ENCODE peak calls at places on chromosome 19, in seven cellular contexts. R is right lobe of liver, A is uterus, N is prostate gland, G is HCT116, W is upper lobe of left lung, C is esophagus squamous epithelium. S is an unnamed sample. For H3K27me3, the result is how much of the 10 kb centered on the place peaks cover.

GRCh38 chr19:1470864-1471513 is 8.0 kb downstream of the C19orf25 start:
- DNase-seq in N (no peak), A (no peak), G (no peak), R (no peak), W (peak), C (no peak), S (no peak)

GRCh38 chr19:48117515-48118330 is 7.1 kb upstream of the PLA2G4C start:
- DNase-seq in A (no peak), R (no peak), W (no peak), N (no peak), G (no peak), C (no peak), S (no peak)

GRCh38 chr19:47020132-47020805 is 632 bp downstream of the NPAS1 start:
- DNase-seq in G (no peak), C (no peak), N (no peak), A (no peak), W (peak), R (no peak), S (no peak)

GRCh38 chr19:29489182-29489951 is 36.4 kb upstream of the VSTM2B start:
- DNase-seq in G (no peak), R (no peak), A (no peak), C (no peak), W (no peak), N (no peak), S (no peak)

GRCh38 chr19:37817180-37817911 is 38.0 kb upstream of the ZNF573 start:
- DNase-seq in R (peak), N (peak), C (no peak), A (peak), G (no peak), W (peak), S (peak)

GRCh38 chr19:48332662-48333466 is 7.5 kb downstream of the EMP3 start:
- DNase-seq in G (peak), C (peak), R (peak), N (peak), W (peak), A (peak), S (peak)

GRCh38 chr19:7188682-7189629 is 105.3 kb downstream of the INSR start:
- DNase-seq in W (no peak), R (no peak), G (no peak), C (no peak), N (no peak), A (no peak), S (no peak)

GRCh38 chr19:20503536-20503935 is 62.0 kb downstream of the ZNF737 start:
- DNase-seq in N (peak), A (no peak), G (no peak), W (no peak), R (no peak), C (no peak), S (no peak)

GRCh38 chr19:48390188-48391099 is 907 bp downstream of the KDELR1 start:
- DNase-seq in A (peak), G (no peak), R (peak), N (peak), C (no peak), W (peak), S (peak)

GRCh38 chr19:38023661-38024574 is 116.9 kb downstream of the SIPA1L3 start:
- DNase-seq in C (no peak), G (no peak), W (peak), N (no peak), A (no peak), R (no peak), S (no peak)

DNA sequence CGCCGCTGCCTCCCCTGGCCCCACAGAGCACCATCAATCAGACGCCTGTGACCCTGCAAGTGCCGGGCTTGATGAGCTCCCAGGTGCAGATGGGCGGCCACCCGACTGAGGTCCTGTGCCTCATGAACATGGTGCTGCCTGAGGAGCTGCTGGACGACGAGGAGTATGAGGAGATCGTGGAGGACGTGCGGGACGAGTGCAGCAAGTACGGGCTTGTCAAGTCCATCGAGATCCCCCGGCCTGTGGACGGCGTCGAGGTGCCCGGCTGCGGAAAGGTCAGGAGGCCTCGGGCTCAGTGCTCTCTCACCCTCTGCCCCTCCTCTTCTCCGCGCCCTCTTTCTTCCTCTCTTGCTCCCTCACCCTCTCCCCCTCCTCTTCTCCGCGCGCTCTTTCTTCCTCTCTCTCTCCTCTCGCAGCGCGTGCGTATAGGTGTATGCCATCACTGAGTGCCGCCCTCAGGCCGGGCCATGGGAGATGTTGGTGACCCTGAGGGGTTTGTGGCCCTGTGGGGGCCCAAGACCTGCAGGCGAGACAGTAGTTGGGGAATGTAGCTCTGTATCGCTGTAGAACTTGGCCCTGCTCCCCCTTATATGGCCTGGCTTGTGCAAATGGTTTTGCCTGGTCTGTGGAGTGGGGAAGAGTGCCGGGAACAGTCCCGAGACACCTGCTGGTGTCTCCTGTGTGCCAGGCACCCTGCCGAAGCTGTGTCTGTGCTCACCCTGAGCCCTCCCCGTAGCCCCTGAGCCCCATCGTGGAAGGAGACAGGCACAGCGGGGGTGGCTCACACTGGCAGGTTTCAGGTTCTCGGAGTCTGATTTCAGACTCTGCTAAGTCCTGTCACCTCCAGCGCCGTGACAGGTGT is 5.4 kb upstream of the EPN1 start:
- DNase-seq in C (no peak), N (no peak), W (no peak), R (no peak), G (no peak), A (no peak), S (no peak)
- TF ChIP-seq POLR2A in C (no peak), N (no peak), W (no peak), R (no peak), G (no peak), A (no peak), S (no peak)

DNA sequence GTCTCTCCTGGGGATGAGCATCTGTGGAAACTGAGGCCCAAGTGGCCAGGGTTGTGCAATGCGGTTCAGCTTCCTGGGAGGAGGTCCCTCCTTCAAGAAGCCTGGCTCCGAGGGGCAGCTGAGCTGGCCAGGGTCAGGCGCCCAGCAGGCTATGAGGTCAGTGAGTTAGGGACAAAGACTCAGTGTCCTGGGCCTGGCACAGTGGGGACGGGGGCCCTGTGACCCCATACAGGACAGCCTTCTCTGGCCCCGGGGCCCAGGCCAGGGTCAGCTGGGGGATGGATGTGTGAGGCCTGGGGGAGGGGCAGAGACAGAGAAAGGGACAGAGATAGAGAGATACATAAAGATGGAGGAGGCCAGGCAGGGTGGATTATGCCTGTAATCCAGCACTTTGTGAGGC is 3.0 kb upstream of the IL12RB1 start:
- DNase-seq in G (no peak), A (no peak), C (no peak), W (no peak), N (no peak), R (no peak), S (no peak)
- TF ChIP-seq CTCF in G (no peak), A (no peak), C (no peak), W (no peak), N (no peak), R (no peak), S (no peak)

GRCh38 chr19:41350735-41351338 is 2.9 kb downstream of the TGFB1 start:
- DNase-seq in W (no peak), A (no peak), C (no peak), N (no peak), R (no peak), G (no peak), S (no peak)

GRCh38 chr19:41352609-41353465 is 885 bp downstream of the TGFB1 start:
- DNase-seq in N (peak), W (peak), A (peak), G (no peak), R (peak), C (no peak), S (peak)

GRCh38 chr19:41351339-41352245 is 2.1 kb downstream of the TGFB1 start:
- DNase-seq in N (no peak), R (peak), A (peak), G (no peak), C (peak), W (peak), S (peak)

GRCh38 chr19:41353466-41354342 is at the start of gene TGFB1:
- DNase-seq in N (peak), G (peak), R (peak), A (peak), W (peak), C (peak), S (peak)

GRCh38 chr19:41352279-41352608 is 1.5 kb downstream of the TGFB1 start:
- DNase-seq in A (no peak), C (no peak), W (no peak), N (no peak), R (no peak), G (no peak), S (no peak)
- H3K27me3 ChIP-seq in A (under half), C (under half), W (under half), N (under half), R (under half), G (under half), S (under half)

DNA sequence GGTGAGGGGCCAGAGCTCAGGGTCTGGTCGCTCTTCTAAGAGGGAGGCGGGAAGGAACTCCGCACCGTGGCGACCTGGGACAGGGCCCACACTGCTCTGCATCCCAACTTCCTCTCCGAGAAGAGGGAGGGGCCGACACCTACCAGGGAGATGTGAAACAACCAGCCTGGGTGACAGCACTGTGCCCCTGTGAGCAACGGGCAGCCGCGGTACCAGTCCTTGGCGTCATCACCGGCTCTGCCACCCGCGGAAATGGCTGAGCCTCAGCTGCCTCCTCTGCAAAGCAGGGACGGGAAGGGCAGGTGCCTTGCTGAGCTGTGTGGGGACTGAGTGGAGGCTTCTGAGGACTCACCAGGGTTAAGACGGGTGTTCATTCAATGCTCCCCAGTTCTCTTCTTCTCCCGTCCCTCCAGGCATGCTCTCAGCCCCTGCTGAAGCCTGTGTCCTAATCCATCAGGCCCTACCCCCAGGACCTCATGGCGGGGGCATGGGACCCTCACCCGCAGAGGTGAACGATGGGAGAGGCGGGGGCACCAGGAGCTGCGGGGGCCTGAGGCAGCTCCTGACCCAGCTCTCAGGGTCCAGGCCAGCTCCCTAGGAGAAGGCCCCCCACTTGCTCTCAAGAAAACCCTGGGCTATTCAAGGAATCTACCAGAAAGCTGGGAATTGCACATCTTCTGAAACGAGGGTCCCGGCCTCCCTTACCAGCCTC is 9.3 kb downstream of the ZNF787 start:
- DNase-seq in N (no peak), G (no peak), R (peak), W (peak), A (no peak), C (no peak), S (no peak)
- TF ChIP-seq POLR2A in N (no peak), G (no peak), R (no peak), W (no peak), A (no peak), C (no peak), S (no peak)

GRCh38 chr19:4369109-4369887 is 25.9 kb downstream of the MPND start:
- DNase-seq in G (no peak), W (peak), C (no peak), N (peak), A (peak), R (peak), S (no peak)

GRCh38 chr19:4371209-4371897 is 28.0 kb downstream of the MPND start:
- DNase-seq in W (peak), A (no peak), R (peak), N (no peak), C (no peak), G (no peak), S (no peak)

GRCh38 chr19:4371898-4372629 is 28.3 kb downstream of the SH3GL1 start:
- DNase-seq in R (no peak), W (no peak), N (no peak), C (no peak), G (no peak), A (no peak), S (no peak)

GRCh38 chr19:4369888-4370260 is 26.5 kb downstream of the MPND start:
- DNase-seq in R (peak), N (no peak), G (no peak), A (no peak), C (no peak), W (peak), S (no peak)

GRCh38 chr19:4370418-4371041 is 27.2 kb downstream of the MPND start:
- DNase-seq in C (no peak), G (no peak), R (peak), A (no peak), W (peak), N (no peak), S (peak)
- TF ChIP-seq CTCF in C (no peak), G (no peak), R (no peak), A (no peak), W (no peak), N (no peak), S (no peak)

DNA sequence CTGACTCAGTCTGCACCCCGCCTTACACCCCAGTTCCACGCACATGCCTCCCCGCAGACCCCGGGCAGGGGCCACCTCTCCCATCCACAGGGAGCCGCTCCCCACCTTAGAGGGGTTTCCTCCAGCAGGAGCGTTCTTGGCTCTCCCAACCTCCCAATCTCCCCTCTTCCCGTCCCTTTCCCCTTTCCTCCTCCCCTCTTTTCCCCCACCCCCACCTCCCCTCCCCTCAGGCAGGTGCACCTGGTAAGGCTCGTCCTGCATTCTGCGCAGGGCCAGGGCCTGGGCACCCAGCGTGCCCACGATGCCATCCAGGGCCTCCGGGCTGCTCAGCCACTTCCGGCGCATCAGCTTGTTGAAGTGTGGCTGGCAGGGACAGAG is 27.3 kb downstream of the EXOC3L2 start:
- DNase-seq in A (no peak), C (no peak), R (no peak), W (peak), N (no peak), G (no peak), S (no peak)
- H3K27me3 ChIP-seq in A (under half), C (under half), R (under half), W (under half), N (under half), G (under half), S (under half)

GRCh38 chr19:18322318-18322758 is 538 bp downstream of the LSM4 start:
- DNase-seq in G (no peak), A (no peak), W (no peak), R (no peak), N (no peak), C (no peak), S (no peak)
- TF ChIP-seq POLR2A in G (no peak), A (no peak), W (no peak), R (no peak), N (no peak), C (no peak), S (no peak)

DNA sequence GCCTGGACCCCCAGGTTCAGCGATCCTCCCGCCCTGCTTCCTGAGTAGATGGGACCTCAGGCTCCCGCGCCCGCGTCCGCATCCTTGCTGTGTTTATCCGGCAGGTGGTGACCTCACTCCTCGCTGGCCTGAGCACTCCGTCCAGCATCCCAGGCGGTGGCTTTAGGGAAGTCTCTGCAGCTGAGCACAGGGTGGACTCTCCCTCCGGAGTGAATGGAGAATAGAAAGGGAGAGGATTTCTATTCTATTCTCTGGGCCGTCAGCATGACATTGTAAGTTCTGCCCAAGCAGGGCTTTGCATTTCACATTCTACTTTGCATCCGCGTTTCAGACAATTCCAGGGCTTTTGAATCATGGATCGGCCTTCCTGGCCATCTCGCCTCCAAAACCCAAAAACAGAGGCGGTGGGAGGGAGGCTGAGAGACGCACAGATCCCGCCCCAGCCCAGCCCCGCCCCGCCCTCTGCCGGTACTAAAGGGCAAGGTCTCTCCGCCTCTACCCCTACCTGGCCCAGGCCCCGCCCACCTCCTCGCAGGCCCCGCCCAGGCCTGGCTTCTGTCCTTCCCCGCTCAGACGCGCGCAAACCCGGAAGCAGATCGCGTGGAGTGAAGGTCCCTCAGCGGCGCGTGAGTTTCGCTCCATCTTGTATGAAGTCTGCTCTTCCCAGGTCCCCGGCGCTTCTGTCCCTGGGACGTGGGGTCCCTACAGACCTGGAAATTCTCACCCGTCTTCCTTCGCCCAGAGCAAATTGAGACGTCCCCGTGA is at the start of gene ZNF525:
- DNase-seq in A (peak), R (peak), W (peak), G (peak), C (peak), N (peak), S (peak)
- TF ChIP-seq CTCF in A (no peak), R (no peak), W (peak), G (peak), C (no peak), N (peak), S (peak)

S was measured in ovary.